ENCODE peak calls at places on chromosomes 3 and 15, in five cellular contexts. One of them, this sample, is unnamed.

GRCh38 chr15:56468271-56468912 is 3.5 kb upstream of the MNS1 start:
- DNase-seq in bronchial epithelial cell: no peak
- DNase-seq in AG04450: no peak
- DNase-seq in fibroblast of lung: peak; percentile 42
- DNase-seq in mucosa of descending colon: no peak
- DNase-seq in this sample: no peak

GRCh38 chr3:185337231-185337816 is 25.6 kb upstream of the MAP3K13 start:
- DNase-seq in bronchial epithelial cell: peak; percentile 92
- DNase-seq in AG04450: no peak
- DNase-seq in fibroblast of lung: no peak
- DNase-seq in mucosa of descending colon: no peak
- DNase-seq in this sample: no peak

GRCh38 chr3:156859578-156859977 is 33.4 kb downstream of the LEKR1 start:
- DNase-seq in bronchial epithelial cell: no peak
- DNase-seq in AG04450: no peak
- DNase-seq in fibroblast of lung: no peak
- DNase-seq in mucosa of descending colon: no peak
- DNase-seq in this sample: no peak

GRCh38 chr3:8095724-8096123 is 405.9 kb upstream of the LMCD1 start:
- DNase-seq in bronchial epithelial cell: peak; percentile 7
- DNase-seq in AG04450: no peak
- DNase-seq in fibroblast of lung: no peak
- DNase-seq in mucosa of descending colon: peak; percentile 2
- DNase-seq in this sample: no peak

GRCh38 chr3:52872245-52872644 is 25.1 kb downstream of the STIMATE start:
- DNase-seq in bronchial epithelial cell: no peak
- DNase-seq in AG04450: no peak
- DNase-seq in fibroblast of lung: peak; percentile 71
- DNase-seq in mucosa of descending colon: no peak
- DNase-seq in this sample: no peak

GRCh38 chr3:52841981-52842340 is 7.1 kb upstream of the MUSTN1 start:
- DNase-seq in bronchial epithelial cell: no peak
- DNase-seq in AG04450: no peak
- DNase-seq in fibroblast of lung: no peak
- DNase-seq in mucosa of descending colon: no peak
- DNase-seq in this sample: no peak

GRCh38 chr3:126472277-126473006 is 3.2 kb downstream of the ZXDC start:
- DNase-seq in bronchial epithelial cell: peak; percentile 96
- DNase-seq in AG04450: no peak
- DNase-seq in fibroblast of lung: peak; percentile 81
- DNase-seq in mucosa of descending colon: peak; percentile 36
- DNase-seq in this sample: peak; percentile 42

GRCh38 chr3:185313693-185314246 is 49.2 kb upstream of the MAP3K13 start:
- DNase-seq in bronchial epithelial cell: no peak
- DNase-seq in AG04450: no peak
- DNase-seq in fibroblast of lung: no peak
- DNase-seq in mucosa of descending colon: no peak
- DNase-seq in this sample: no peak

GRCh38 chr3:196694202-196694638 is 17.8 kb downstream of the CEP19 start:
- DNase-seq in bronchial epithelial cell: peak; percentile 10
- DNase-seq in AG04450: no peak
- DNase-seq in fibroblast of lung: peak; percentile 24
- DNase-seq in mucosa of descending colon: no peak
- DNase-seq in this sample: no peak
- TF ChIP-seq CTCF in bronchial epithelial cell: no peak
- TF ChIP-seq CTCF in AG04450: peak; percentile 10
- TF ChIP-seq CTCF in fibroblast of lung: no peak
- TF ChIP-seq CTCF in mucosa of descending colon: no peak
- TF ChIP-seq CTCF in this sample: no peak

GRCh38 chr3:155083313-155083905 is 3.3 kb downstream of the MME start:
- DNase-seq in bronchial epithelial cell: no peak
- DNase-seq in AG04450: no peak
- DNase-seq in fibroblast of lung: no peak
- DNase-seq in mucosa of descending colon: no peak
- DNase-seq in this sample: no peak
- H3K4me3 ChIP-seq in bronchial epithelial cell: no peak overlapping the region
- H3K4me3 ChIP-seq in AG04450: no peak overlapping the region
- H3K4me3 ChIP-seq in fibroblast of lung: no peak overlapping the region
- H3K4me3 ChIP-seq in mucosa of descending colon: no peak overlapping the region
- H3K4me3 ChIP-seq in this sample: no peak overlapping the region

GRCh38 chr3:149449100-149449654 is 25.3 kb upstream of the TM4SF4 start:
- DNase-seq in bronchial epithelial cell: no peak
- DNase-seq in AG04450: no peak
- DNase-seq in fibroblast of lung: no peak
- DNase-seq in mucosa of descending colon: no peak
- DNase-seq in this sample: no peak
- TF ChIP-seq CTCF in bronchial epithelial cell: no peak
- TF ChIP-seq CTCF in AG04450: no peak
- TF ChIP-seq CTCF in fibroblast of lung: no peak
- TF ChIP-seq CTCF in mucosa of descending colon: no peak
- TF ChIP-seq CTCF in this sample: no peak

DNA sequence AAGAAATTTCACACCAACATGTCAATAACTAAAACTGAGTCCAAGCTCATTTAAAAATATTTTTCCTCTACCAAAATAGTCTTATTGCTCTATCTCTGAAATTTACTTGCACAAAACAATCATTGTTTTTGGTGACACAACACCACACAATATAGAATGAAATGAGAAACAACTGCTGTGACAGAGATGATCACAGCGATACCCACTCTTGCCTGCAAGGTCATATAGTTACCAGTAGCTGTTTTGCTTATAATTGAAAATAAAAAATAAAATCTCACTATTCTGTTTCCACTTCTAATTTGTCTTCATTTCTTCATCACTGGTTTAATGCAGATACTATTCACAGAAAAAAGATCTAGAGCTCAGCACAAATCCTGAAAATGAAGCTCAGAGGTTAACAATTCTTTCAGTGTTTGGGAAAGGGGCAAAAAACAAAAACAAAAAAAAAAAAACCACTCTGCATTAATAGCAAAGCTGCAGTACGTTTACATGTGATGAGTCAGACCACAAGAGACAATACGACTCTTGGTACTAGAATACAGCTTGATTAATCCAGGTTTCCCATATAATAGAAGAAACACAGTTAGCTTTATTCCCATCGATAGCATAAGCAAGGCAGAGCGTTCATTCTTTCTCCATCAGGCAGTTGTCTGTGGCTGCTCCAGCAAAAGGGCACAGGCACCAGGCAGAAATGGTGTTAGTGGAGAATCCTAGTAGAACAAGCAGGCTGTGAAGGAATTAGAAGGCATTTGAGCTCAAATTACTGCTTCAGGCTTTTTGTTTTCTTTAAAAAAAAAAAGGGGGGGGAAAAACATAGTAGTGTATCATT is 794 bp downstream of the ANKRD28 start:
- DNase-seq in bronchial epithelial cell: peak; percentile 79
- DNase-seq in AG04450: peak; percentile 34
- DNase-seq in fibroblast of lung: peak; percentile 68
- DNase-seq in mucosa of descending colon: no peak
- DNase-seq in this sample: no peak
- H3K4me3 ChIP-seq in bronchial epithelial cell: peak overlapping the region; percentile 27
- H3K4me3 ChIP-seq in AG04450: peak overlapping the region; percentile 71
- H3K4me3 ChIP-seq in fibroblast of lung: peak overlapping the region; percentile 81
- H3K4me3 ChIP-seq in mucosa of descending colon: no peak overlapping the region
- H3K4me3 ChIP-seq in this sample: peak overlapping the region; percentile 74

DNA sequence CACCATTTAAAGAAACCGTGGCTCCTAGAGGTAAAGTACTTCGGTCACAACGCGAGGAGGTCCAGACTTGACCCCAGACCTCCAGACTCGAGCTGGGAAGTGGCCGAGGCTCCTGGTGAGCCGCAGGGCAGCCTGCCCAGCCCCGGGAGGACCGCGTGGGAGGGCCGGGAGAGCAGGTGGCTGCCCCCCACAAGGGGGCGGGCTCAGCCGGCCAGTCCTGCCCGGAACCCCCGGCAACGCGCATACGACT is at the start of gene SLC27A2:
- DNase-seq in bronchial epithelial cell: no peak
- DNase-seq in AG04450: no peak
- DNase-seq in fibroblast of lung: peak; percentile 3
- DNase-seq in mucosa of descending colon: peak; percentile 68
- DNase-seq in this sample: no peak
- TF ChIP-seq CTCF in bronchial epithelial cell: peak; percentile 73
- TF ChIP-seq CTCF in AG04450: peak; percentile 33
- TF ChIP-seq CTCF in fibroblast of lung: peak; percentile 9
- TF ChIP-seq CTCF in mucosa of descending colon: peak; percentile 38
- TF ChIP-seq CTCF in this sample: peak; percentile 35

DNA sequence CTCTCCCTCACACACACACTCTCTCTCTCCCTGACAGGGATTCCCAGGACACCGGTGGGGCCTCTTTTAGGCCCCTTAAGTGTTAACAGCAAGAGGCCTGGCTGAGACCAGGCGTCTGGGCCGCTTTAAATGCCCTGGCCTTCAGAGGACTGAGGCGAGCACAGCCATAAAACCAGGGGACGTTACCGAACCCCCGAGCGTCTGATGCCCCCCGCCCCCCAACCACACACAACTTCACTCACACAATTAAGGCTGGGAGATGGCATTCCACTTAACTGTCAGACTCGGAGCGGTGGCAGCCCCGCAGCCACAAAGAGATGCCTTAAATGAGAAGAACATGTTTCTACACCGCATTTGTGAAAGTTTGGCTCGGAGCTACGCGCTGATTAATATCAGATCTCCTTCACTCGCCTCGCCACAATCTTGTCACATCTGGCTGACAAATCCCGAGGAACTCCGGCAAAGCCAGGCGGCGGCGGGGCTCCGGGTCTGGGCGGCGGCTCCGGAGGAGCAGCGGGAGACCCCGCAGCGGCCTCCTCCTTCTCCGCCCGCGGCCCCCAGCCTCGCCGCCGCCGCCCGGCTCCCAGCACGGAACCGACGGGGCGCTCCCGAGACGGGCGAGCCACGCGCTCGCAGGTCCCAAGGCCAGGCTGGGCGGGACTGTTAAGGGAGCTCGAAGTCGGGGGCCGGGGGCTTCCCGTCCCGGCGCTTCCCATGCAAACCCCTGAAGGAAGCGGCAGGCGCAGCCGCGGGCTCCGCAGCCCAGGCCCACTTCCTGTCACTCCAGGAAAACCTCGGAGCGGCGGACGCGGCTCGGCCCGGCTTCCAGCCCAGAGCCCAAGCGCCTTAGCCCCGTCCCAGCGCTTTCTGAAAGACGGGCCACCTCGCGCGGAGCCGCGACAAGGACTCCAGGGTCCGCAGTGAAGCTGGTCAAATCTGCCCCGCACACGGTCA is 1.3 kb downstream of the BNC1 start:
- DNase-seq in bronchial epithelial cell: no peak
- DNase-seq in AG04450: no peak
- DNase-seq in fibroblast of lung: peak; percentile 55
- DNase-seq in mucosa of descending colon: no peak
- DNase-seq in this sample: no peak
- H3K4me3 ChIP-seq in bronchial epithelial cell: peak overlapping the region; percentile 73
- H3K4me3 ChIP-seq in AG04450: peak overlapping the region; percentile 63
- H3K4me3 ChIP-seq in fibroblast of lung: peak overlapping the region; percentile 63
- H3K4me3 ChIP-seq in mucosa of descending colon: no peak overlapping the region
- H3K4me3 ChIP-seq in this sample: peak overlapping the region; percentile 67

GRCh38 chr3:188049890-188050530 is 103.9 kb upstream of the LPP start:
- DNase-seq in bronchial epithelial cell: no peak
- DNase-seq in AG04450: no peak
- DNase-seq in fibroblast of lung: no peak
- DNase-seq in mucosa of descending colon: no peak
- DNase-seq in this sample: no peak

GRCh38 chr3:188053710-188054379 is 100.1 kb upstream of the LPP start:
- DNase-seq in bronchial epithelial cell: no peak
- DNase-seq in AG04450: no peak
- DNase-seq in fibroblast of lung: peak; percentile 27
- DNase-seq in mucosa of descending colon: no peak
- DNase-seq in this sample: no peak

GRCh38 chr3:188051801-188052228 is 102.1 kb upstream of the LPP start:
- DNase-seq in bronchial epithelial cell: no peak
- DNase-seq in AG04450: no peak
- DNase-seq in fibroblast of lung: peak; percentile 44
- DNase-seq in mucosa of descending colon: peak; percentile 31
- DNase-seq in this sample: no peak

GRCh38 chr3:188052966-188053340 is 101.0 kb upstream of the LPP start:
- DNase-seq in bronchial epithelial cell: no peak
- DNase-seq in AG04450: no peak
- DNase-seq in fibroblast of lung: no peak
- DNase-seq in mucosa of descending colon: no peak
- DNase-seq in this sample: no peak

GRCh38 chr3:188052229-188052965 is 101.6 kb upstream of the LPP start:
- DNase-seq in bronchial epithelial cell: no peak
- DNase-seq in AG04450: no peak
- DNase-seq in fibroblast of lung: peak; percentile 62
- DNase-seq in mucosa of descending colon: peak; percentile 53
- DNase-seq in this sample: no peak
- TF ChIP-seq CTCF in bronchial epithelial cell: peak; percentile 24
- TF ChIP-seq CTCF in AG04450: peak; percentile 35
- TF ChIP-seq CTCF in fibroblast of lung: peak; percentile 31
- TF ChIP-seq CTCF in mucosa of descending colon: no peak
- TF ChIP-seq CTCF in this sample: no peak

GRCh38 chr3:98985406-98985805 is 83.9 kb upstream of the DCBLD2 start:
- DNase-seq in bronchial epithelial cell: peak; percentile 77
- DNase-seq in AG04450: no peak
- DNase-seq in fibroblast of lung: peak; percentile 61
- DNase-seq in mucosa of descending colon: no peak
- DNase-seq in this sample: no peak
- H3K4me3 ChIP-seq in bronchial epithelial cell: no peak overlapping the region
- H3K4me3 ChIP-seq in AG04450: no peak overlapping the region
- H3K4me3 ChIP-seq in fibroblast of lung: no peak overlapping the region
- H3K4me3 ChIP-seq in mucosa of descending colon: no peak overlapping the region
- H3K4me3 ChIP-seq in this sample: no peak overlapping the region

DNA sequence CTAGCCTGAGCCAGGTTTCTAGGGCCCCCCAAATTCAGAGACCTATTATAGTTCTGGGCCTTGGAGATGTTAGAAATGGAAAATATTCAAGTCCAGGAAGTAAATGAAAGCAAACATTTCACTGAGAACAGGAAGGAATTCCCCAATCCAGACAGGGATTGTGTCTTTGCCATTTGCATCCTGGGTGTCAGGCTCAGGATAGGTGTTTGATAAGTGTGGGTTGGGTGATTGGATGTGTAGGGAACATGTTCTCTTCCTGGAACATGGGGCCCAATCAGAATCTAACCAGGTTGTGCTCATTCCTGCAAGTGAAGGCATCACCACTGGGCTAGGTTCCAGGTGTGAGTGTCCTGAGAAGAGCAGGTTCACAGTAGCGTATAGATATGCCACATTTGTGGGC is 14.6 kb upstream of the LRRC2 start:
- DNase-seq in bronchial epithelial cell: no peak
- DNase-seq in AG04450: no peak
- DNase-seq in fibroblast of lung: no peak
- DNase-seq in mucosa of descending colon: no peak
- DNase-seq in this sample: no peak
- TF ChIP-seq CTCF in bronchial epithelial cell: no peak
- TF ChIP-seq CTCF in AG04450: no peak
- TF ChIP-seq CTCF in fibroblast of lung: no peak
- TF ChIP-seq CTCF in mucosa of descending colon: no peak
- TF ChIP-seq CTCF in this sample: no peak